ENCODE peak calls at places on chromosomes 3 and 15, in six cellular contexts. One of them, this sample, is unnamed.

GRCh38 chr15:76309561-76310330 is 1.5 kb downstream of the ETFA start:
- DNase-seq in esophagus squamous epithelium: no peak
- DNase-seq in CD8-positive, alpha-beta memory T cell: no peak
- DNase-seq in GM12878: no peak
- DNase-seq in pancreas: no peak
- DNase-seq in body of pancreas: no peak
- DNase-seq in this sample: no peak

GRCh38 chr3:121467085-121467484 is 78.7 kb downstream of the POLQ start:
- DNase-seq in body of pancreas: no peak
- DNase-seq in esophagus squamous epithelium: no peak
- DNase-seq in CD8-positive, alpha-beta memory T cell: no peak
- DNase-seq in GM12878: no peak
- DNase-seq in pancreas: no peak
- DNase-seq in this sample: no peak

GRCh38 chr3:16849795-16850194 is 35.0 kb upstream of the PLCL2 start:
- DNase-seq in GM12878: no peak
- DNase-seq in esophagus squamous epithelium: no peak
- DNase-seq in pancreas: no peak
- DNase-seq in body of pancreas: no peak
- DNase-seq in CD8-positive, alpha-beta memory T cell: no peak
- DNase-seq in this sample: no peak

GRCh38 chr3:195458188-195458800 is 15.5 kb upstream of the ACAP2 start:
- DNase-seq in CD8-positive, alpha-beta memory T cell: no peak
- DNase-seq in esophagus squamous epithelium: no peak
- DNase-seq in GM12878: no peak
- DNase-seq in body of pancreas: no peak
- DNase-seq in pancreas: no peak
- DNase-seq in this sample: no peak

GRCh38 chr15:99440551-99441426 is 125.0 kb upstream of the MEF2A start:
- DNase-seq in esophagus squamous epithelium: no peak
- DNase-seq in CD8-positive, alpha-beta memory T cell: no peak
- DNase-seq in body of pancreas: peak; percentile 11
- DNase-seq in GM12878: no peak
- DNase-seq in pancreas: no peak
- DNase-seq in this sample: no peak

GRCh38 chr3:127974226-127974625 is 59.2 kb downstream of the KBTBD12 start:
- DNase-seq in body of pancreas: no peak
- DNase-seq in GM12878: no peak
- DNase-seq in esophagus squamous epithelium: no peak
- DNase-seq in CD8-positive, alpha-beta memory T cell: no peak
- DNase-seq in pancreas: no peak
- DNase-seq in this sample: no peak

GRCh38 chr3:184806567-184807271 is 5.2 kb upstream of the VPS8 start:
- DNase-seq in body of pancreas: no peak
- DNase-seq in pancreas: no peak
- DNase-seq in CD8-positive, alpha-beta memory T cell: no peak
- DNase-seq in esophagus squamous epithelium: no peak
- DNase-seq in GM12878: no peak
- DNase-seq in this sample: no peak

GRCh38 chr3:149895807-149896206 is 74.9 kb downstream of the PFN2 start:
- DNase-seq in CD8-positive, alpha-beta memory T cell: no peak
- DNase-seq in esophagus squamous epithelium: no peak
- DNase-seq in pancreas: no peak
- DNase-seq in GM12878: no peak
- DNase-seq in body of pancreas: no peak
- DNase-seq in this sample: no peak

GRCh38 chr3:150736316-150736719 is 26.7 kb downstream of the SIAH2 start:
- DNase-seq in esophagus squamous epithelium: no peak
- DNase-seq in pancreas: no peak
- DNase-seq in body of pancreas: no peak
- DNase-seq in CD8-positive, alpha-beta memory T cell: no peak
- DNase-seq in GM12878: no peak
- DNase-seq in this sample: no peak

GRCh38 chr15:25859838-25860645 is 3.1 kb downstream of the ATP10A start:
- DNase-seq in pancreas: no peak
- DNase-seq in CD8-positive, alpha-beta memory T cell: no peak
- DNase-seq in esophagus squamous epithelium: no peak
- DNase-seq in GM12878: no peak
- DNase-seq in body of pancreas: no peak
- DNase-seq in this sample: no peak

GRCh38 chr3:141401095-141401494 is 32.8 kb downstream of the ZBTB38 start:
- DNase-seq in esophagus squamous epithelium: no peak
- DNase-seq in pancreas: no peak
- DNase-seq in GM12878: no peak
- DNase-seq in body of pancreas: no peak
- DNase-seq in CD8-positive, alpha-beta memory T cell: no peak
- DNase-seq in this sample: no peak

GRCh38 chr3:157226173-157226847 is 66.4 kb upstream of the CCNL1 start:
- DNase-seq in GM12878: no peak
- DNase-seq in body of pancreas: no peak
- DNase-seq in CD8-positive, alpha-beta memory T cell: no peak
- DNase-seq in pancreas: no peak
- DNase-seq in esophagus squamous epithelium: no peak
- DNase-seq in this sample: no peak

GRCh38 chr3:5607581-5607980 is 420.1 kb downstream of the EDEM1 start:
- DNase-seq in body of pancreas: no peak
- DNase-seq in GM12878: no peak
- DNase-seq in esophagus squamous epithelium: no peak
- DNase-seq in pancreas: no peak
- DNase-seq in CD8-positive, alpha-beta memory T cell: no peak
- DNase-seq in this sample: no peak

GRCh38 chr3:175479175-175479574 is 620.0 kb downstream of the NAALADL2 start:
- DNase-seq in esophagus squamous epithelium: no peak
- DNase-seq in pancreas: no peak
- DNase-seq in body of pancreas: no peak
- DNase-seq in GM12878: no peak
- DNase-seq in CD8-positive, alpha-beta memory T cell: no peak
- DNase-seq in this sample: no peak

GRCh38 chr3:175476489-175476888 is 617.4 kb downstream of the NAALADL2 start:
- DNase-seq in CD8-positive, alpha-beta memory T cell: no peak
- DNase-seq in GM12878: no peak
- DNase-seq in body of pancreas: no peak
- DNase-seq in pancreas: no peak
- DNase-seq in esophagus squamous epithelium: no peak
- DNase-seq in this sample: no peak

GRCh38 chr3:175479800-175480199 is 620.7 kb downstream of the NAALADL2 start:
- DNase-seq in GM12878: no peak
- DNase-seq in esophagus squamous epithelium: no peak
- DNase-seq in body of pancreas: no peak
- DNase-seq in CD8-positive, alpha-beta memory T cell: no peak
- DNase-seq in pancreas: no peak
- DNase-seq in this sample: no peak

GRCh38 chr3:175475765-175476164 is 616.6 kb downstream of the NAALADL2 start:
- DNase-seq in GM12878: no peak
- DNase-seq in pancreas: no peak
- DNase-seq in esophagus squamous epithelium: no peak
- DNase-seq in CD8-positive, alpha-beta memory T cell: no peak
- DNase-seq in body of pancreas: no peak
- DNase-seq in this sample: no peak

GRCh38 chr3:175477651-175478224 is 618.6 kb downstream of the NAALADL2 start:
- DNase-seq in body of pancreas: no peak
- DNase-seq in GM12878: no peak
- DNase-seq in pancreas: no peak
- DNase-seq in esophagus squamous epithelium: no peak
- DNase-seq in CD8-positive, alpha-beta memory T cell: no peak
- DNase-seq in this sample: no peak
- H3K4me1 ChIP-seq in body of pancreas: no peaks in the 10 kb centered on the region
- H3K4me1 ChIP-seq in GM12878: no peaks in the 10 kb centered on the region
- H3K4me1 ChIP-seq in pancreas: no peaks in the 10 kb centered on the region
- H3K4me1 ChIP-seq in esophagus squamous epithelium: no peaks in the 10 kb centered on the region
- H3K4me1 ChIP-seq in CD8-positive, alpha-beta memory T cell: no peaks in the 10 kb centered on the region
- H3K4me1 ChIP-seq in this sample: no peaks in the 10 kb centered on the region

GRCh38 chr3:136173939-136174338 is 22.2 kb downstream of the MSL2 start:
- DNase-seq in CD8-positive, alpha-beta memory T cell: no peak
- DNase-seq in GM12878: no peak
- DNase-seq in pancreas: no peak
- DNase-seq in esophagus squamous epithelium: no peak
- DNase-seq in body of pancreas: no peak
- DNase-seq in this sample: no peak
- H3K4me1 ChIP-seq in CD8-positive, alpha-beta memory T cell: peaks cover 78% of the 10 kb centered on the region
- H3K4me1 ChIP-seq in GM12878: no peaks in the 10 kb centered on the region
- H3K4me1 ChIP-seq in pancreas: no peaks in the 10 kb centered on the region
- H3K4me1 ChIP-seq in esophagus squamous epithelium: no peaks in the 10 kb centered on the region
- H3K4me1 ChIP-seq in body of pancreas: peaks cover 46% of the 10 kb centered on the region
- H3K4me1 ChIP-seq in this sample: peaks cover 84% of the 10 kb centered on the region

GRCh38 chr15:85452436-85452835 is 72.0 kb downstream of the AKAP13 start:
- DNase-seq in CD8-positive, alpha-beta memory T cell: no peak
- DNase-seq in esophagus squamous epithelium: no peak
- DNase-seq in body of pancreas: no peak
- DNase-seq in GM12878: no peak
- DNase-seq in pancreas: no peak
- DNase-seq in this sample: no peak

GRCh38 chr15:85454403-85454802 is 74.0 kb downstream of the AKAP13 start:
- DNase-seq in CD8-positive, alpha-beta memory T cell: no peak
- DNase-seq in GM12878: no peak
- DNase-seq in esophagus squamous epithelium: no peak
- DNase-seq in pancreas: no peak
- DNase-seq in body of pancreas: no peak
- DNase-seq in this sample: no peak

GRCh38 chr15:85451099-85451700 is 70.8 kb downstream of the AKAP13 start:
- DNase-seq in body of pancreas: no peak
- DNase-seq in pancreas: no peak
- DNase-seq in CD8-positive, alpha-beta memory T cell: no peak
- DNase-seq in GM12878: no peak
- DNase-seq in esophagus squamous epithelium: no peak
- DNase-seq in this sample: no peak

GRCh38 chr15:85455851-85456250 is 75.4 kb downstream of the AKAP13 start:
- DNase-seq in CD8-positive, alpha-beta memory T cell: no peak
- DNase-seq in pancreas: no peak
- DNase-seq in esophagus squamous epithelium: no peak
- DNase-seq in body of pancreas: no peak
- DNase-seq in GM12878: no peak
- DNase-seq in this sample: no peak

GRCh38 chr15:85453144-85453872 is 72.9 kb downstream of the AKAP13 start:
- DNase-seq in pancreas: no peak
- DNase-seq in CD8-positive, alpha-beta memory T cell: no peak
- DNase-seq in esophagus squamous epithelium: no peak
- DNase-seq in GM12878: no peak
- DNase-seq in body of pancreas: no peak
- DNase-seq in this sample: no peak
- H3K4me1 ChIP-seq in pancreas: no peaks in the 10 kb centered on the region
- H3K4me1 ChIP-seq in CD8-positive, alpha-beta memory T cell: peaks cover 8% of the 10 kb centered on the region
- H3K4me1 ChIP-seq in esophagus squamous epithelium: peaks cover 8% of the 10 kb centered on the region
- H3K4me1 ChIP-seq in GM12878: peaks cover 46% of the 10 kb centered on the region
- H3K4me1 ChIP-seq in body of pancreas: peaks cover 3% of the 10 kb centered on the region
- H3K4me1 ChIP-seq in this sample: peaks cover 77% of the 10 kb centered on the region

GRCh38 chr3:42507751-42508335 is 5.4 kb downstream of the VIPR1 start:
- DNase-seq in GM12878: no peak
- DNase-seq in CD8-positive, alpha-beta memory T cell: no peak
- DNase-seq in body of pancreas: no peak
- DNase-seq in esophagus squamous epithelium: no peak
- DNase-seq in pancreas: no peak
- DNase-seq in this sample: no peak
- H3K4me1 ChIP-seq in GM12878: no peaks in the 10 kb centered on the region
- H3K4me1 ChIP-seq in CD8-positive, alpha-beta memory T cell: peaks cover 39% of the 10 kb centered on the region
- H3K4me1 ChIP-seq in body of pancreas: peaks cover 13% of the 10 kb centered on the region
- H3K4me1 ChIP-seq in esophagus squamous epithelium: peaks cover 11% of the 10 kb centered on the region
- H3K4me1 ChIP-seq in pancreas: no peaks in the 10 kb centered on the region
- H3K4me1 ChIP-seq in this sample: peaks cover 31% of the 10 kb centered on the region

GRCh38 chr15:66169625-66170024 is 83.9 kb downstream of the MEGF11 start:
- DNase-seq in esophagus squamous epithelium: no peak
- DNase-seq in pancreas: no peak
- DNase-seq in GM12878: no peak
- DNase-seq in CD8-positive, alpha-beta memory T cell: no peak
- DNase-seq in body of pancreas: no peak
- DNase-seq in this sample: no peak

GRCh38 chr15:66171891-66172290 is 81.7 kb downstream of the MEGF11 start:
- DNase-seq in GM12878: no peak
- DNase-seq in body of pancreas: no peak
- DNase-seq in pancreas: no peak
- DNase-seq in CD8-positive, alpha-beta memory T cell: no peak
- DNase-seq in esophagus squamous epithelium: no peak
- DNase-seq in this sample: no peak

GRCh38 chr15:66170042-66170441 is 83.5 kb downstream of the MEGF11 start:
- DNase-seq in CD8-positive, alpha-beta memory T cell: no peak
- DNase-seq in esophagus squamous epithelium: no peak
- DNase-seq in pancreas: no peak
- DNase-seq in GM12878: no peak
- DNase-seq in body of pancreas: no peak
- DNase-seq in this sample: no peak

GRCh38 chr15:66169023-66169422 is 84.5 kb downstream of the MEGF11 start:
- DNase-seq in pancreas: no peak
- DNase-seq in CD8-positive, alpha-beta memory T cell: no peak
- DNase-seq in esophagus squamous epithelium: no peak
- DNase-seq in GM12878: no peak
- DNase-seq in body of pancreas: no peak
- DNase-seq in this sample: no peak

DNA sequence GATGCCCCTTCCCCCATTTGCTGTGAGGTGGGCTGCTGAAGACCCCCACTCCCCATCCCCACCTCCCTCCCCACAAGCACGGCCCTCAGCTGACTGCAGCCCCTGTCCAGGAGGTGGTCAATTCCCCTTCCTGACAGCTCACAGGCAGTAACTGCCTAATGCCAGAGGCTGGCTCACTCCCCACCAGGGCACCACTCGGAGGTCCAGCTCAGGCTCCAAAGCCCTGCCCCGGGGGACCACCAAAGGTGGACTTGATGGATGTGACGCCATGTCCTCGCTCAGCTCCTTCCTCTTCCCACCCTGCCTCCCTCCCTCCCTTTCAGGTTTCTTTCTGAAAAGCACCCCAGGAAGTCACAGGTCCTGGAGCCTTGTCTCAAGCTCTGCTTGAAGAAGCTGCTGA is 82.8 kb downstream of the MEGF11 start:
- DNase-seq in esophagus squamous epithelium: no peak
- DNase-seq in GM12878: no peak
- DNase-seq in body of pancreas: no peak
- DNase-seq in pancreas: no peak
- DNase-seq in CD8-positive, alpha-beta memory T cell: no peak
- DNase-seq in this sample: no peak
- H3K4me1 ChIP-seq in esophagus squamous epithelium: no peaks in the 10 kb centered on the region
- H3K4me1 ChIP-seq in GM12878: peaks cover 8% of the 10 kb centered on the region
- H3K4me1 ChIP-seq in body of pancreas: no peaks in the 10 kb centered on the region
- H3K4me1 ChIP-seq in pancreas: no peaks in the 10 kb centered on the region
- H3K4me1 ChIP-seq in CD8-positive, alpha-beta memory T cell: no peaks in the 10 kb centered on the region
- H3K4me1 ChIP-seq in this sample: no peaks in the 10 kb centered on the region

DNA sequence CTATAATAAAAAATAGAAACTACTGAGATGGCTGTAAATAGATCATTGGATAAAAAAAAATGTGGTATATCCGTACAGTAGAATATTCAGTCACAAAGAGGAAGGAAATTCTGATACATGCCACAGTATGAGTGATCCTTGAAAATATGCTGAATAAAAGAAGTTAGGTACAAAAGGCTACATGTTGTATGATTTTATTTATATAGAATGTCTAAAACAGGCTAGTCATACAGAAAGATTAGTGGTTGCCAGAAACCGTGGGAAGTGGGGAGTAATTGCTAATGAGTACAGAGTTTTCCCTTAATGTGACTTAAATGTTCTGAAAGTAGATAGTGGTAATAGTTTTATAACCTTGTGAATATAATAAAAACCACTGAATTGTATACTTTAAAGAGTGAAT is 24.9 kb upstream of the FAH start:
- DNase-seq in pancreas: no peak
- DNase-seq in body of pancreas: no peak
- DNase-seq in CD8-positive, alpha-beta memory T cell: no peak
- DNase-seq in GM12878: no peak
- DNase-seq in esophagus squamous epithelium: no peak
- DNase-seq in this sample: no peak
- H3K4me1 ChIP-seq in pancreas: no peaks in the 10 kb centered on the region
- H3K4me1 ChIP-seq in body of pancreas: no peaks in the 10 kb centered on the region
- H3K4me1 ChIP-seq in CD8-positive, alpha-beta memory T cell: no peaks in the 10 kb centered on the region
- H3K4me1 ChIP-seq in GM12878: no peaks in the 10 kb centered on the region
- H3K4me1 ChIP-seq in esophagus squamous epithelium: no peaks in the 10 kb centered on the region
- H3K4me1 ChIP-seq in this sample: no peaks in the 10 kb centered on the region